ENCODE peak calls at places on chromosomes 11 and 22, in five cellular contexts. U is CD8-positive, alpha-beta memory T cell; V is Panc1; X is A549; M is AG09309. C is an unnamed sample.

GRCh38 chr22:43953988-43954771 is 1.1 kb upstream of the SAMM50 start:
- DNase-seq in V (no peak), X (no peak), M (no peak), U (no peak), C (no peak)

GRCh38 chr11:10042699-10043098 is 251.3 kb downstream of the SBF2 start:
- DNase-seq in X (no peak), U (no peak), V (no peak), M (no peak), C (no peak)

GRCh38 chr11:113957016-113957415 is 17.9 kb upstream of the HTR3A start:
- DNase-seq in M (no peak), V (no peak), X (no peak), U (no peak), C (no peak)

GRCh38 chr11:70323811-70324210 is 53.3 kb downstream of the PPFIA1 start:
- DNase-seq in V (no peak), X (no peak), M (no peak), U (no peak), C (peak; percentile 25)

GRCh38 chr11:75174781-75175370 is 24.0 kb downstream of the SLCO2B1 start:
- DNase-seq in M (peak; percentile 4), U (no peak), X (no peak), V (no peak), C (no peak)

GRCh38 chr22:49197500-49197899 is 630.2 kb downstream of the BRD1 start:
- DNase-seq in U (no peak), V (no peak), X (no peak), M (no peak), C (no peak)

GRCh38 chr22:33467718-33468117 is 409.5 kb upstream of the SYN3 start:
- DNase-seq in U (no peak), M (no peak), X (no peak), V (no peak), C (no peak)

GRCh38 chr22:20131593-20131855 is at the start of gene ZDHHC8:
- DNase-seq in M (no peak), X (no peak), U (peak; percentile 30), V (no peak), C (peak; percentile 35)

GRCh38 chr11:57873196-57873911 is 111.8 kb downstream of the CTNND1 start:
- DNase-seq in V (no peak), X (no peak), M (no peak), U (no peak), C (peak; percentile 47)

GRCh38 chr22:26892401-26893033 is 235.1 kb downstream of the MIAT start:
- DNase-seq in V (no peak), X (no peak), U (no peak), M (no peak), C (no peak)

GRCh38 chr11:50187220-50187619 is 154.5 kb downstream of the OR4C45 start:
- DNase-seq in M (no peak), U (no peak), V (no peak), X (no peak), C (peak; percentile 2)

GRCh38 chr11:77195071-77195705 is 67.1 kb downstream of the MYO7A start:
- DNase-seq in U (no peak), V (no peak), M (no peak), X (no peak), C (no peak)

GRCh38 chr22:19765477-19766234 is 5.1 kb downstream of the TBX1 start:
- DNase-seq in X (no peak), V (no peak), U (no peak), M (no peak), C (peak; percentile 40)

GRCh38 chr11:46248270-46249102 is 29.0 kb upstream of the CREB3L1 start:
- DNase-seq in U (no peak), V (no peak), M (peak; percentile 91), X (peak; percentile 76), C (peak; percentile 88)

GRCh38 chr22:19644314-19645223 is 69.7 kb upstream of the SEPTIN5 start:
- DNase-seq in V (no peak), M (no peak), U (no peak), X (no peak), C (no peak)

GRCh38 chr11:60830478-60831142 is 11.3 kb upstream of the CCDC86 start:
- DNase-seq in X (no peak), U (no peak), M (no peak), V (peak; percentile 10), C (no peak)

GRCh38 chr22:28955817-28956216 is 72.4 kb downstream of the ZNRF3 start:
- DNase-seq in V (no peak), X (no peak), U (peak; percentile 81), M (no peak), C (no peak)

GRCh38 chr11:2377511-2378443 is 667 bp downstream of the CD81 start:
- DNase-seq in U (peak; percentile 51), V (no peak), X (peak; percentile 41), M (no peak), C (peak; percentile 54)

GRCh38 chr11:121446752-121447156 is 5.4 kb upstream of the SORL1 start:
- DNase-seq in X (no peak), M (no peak), V (no peak), U (no peak), C (peak; percentile 7)

GRCh38 chr11:74417379-74417804 is 19.2 kb upstream of the PGM2L1 start:
- DNase-seq in M (no peak), X (no peak), U (peak; percentile 12), V (no peak), C (no peak)

GRCh38 chr11:79249341-79249993 is 191.4 kb downstream of the TENM4 start:
- DNase-seq in M (no peak), V (no peak), X (no peak), U (no peak), C (peak; percentile 29)

GRCh38 chr11:75225794-75226193 is 14.8 kb upstream of the TPBGL start:
- DNase-seq in U (no peak), V (no peak), X (no peak), M (no peak), C (no peak)

GRCh38 chr11:2885017-2885675 is 429 bp downstream of the CDKN1C start:
- DNase-seq in V (no peak), M (no peak), U (no peak), X (no peak), C (peak; percentile 25)

GRCh38 chr11:83759148-83759547 is 473.0 kb upstream of the CCDC90B start:
- DNase-seq in M (no peak), X (no peak), V (no peak), U (no peak), C (no peak)

GRCh38 chr11:61769169-61769920 is 16.9 kb downstream of the MYRF start:
- DNase-seq in M (no peak), X (peak; percentile 58), V (no peak), U (no peak), C (no peak)

GRCh38 chr22:38927033-38927789 is 30.2 kb upstream of the APOBEC3A start:
- DNase-seq in V (peak; percentile 47), X (peak; percentile 82), U (no peak), M (no peak), C (peak; percentile 23)

DNA sequence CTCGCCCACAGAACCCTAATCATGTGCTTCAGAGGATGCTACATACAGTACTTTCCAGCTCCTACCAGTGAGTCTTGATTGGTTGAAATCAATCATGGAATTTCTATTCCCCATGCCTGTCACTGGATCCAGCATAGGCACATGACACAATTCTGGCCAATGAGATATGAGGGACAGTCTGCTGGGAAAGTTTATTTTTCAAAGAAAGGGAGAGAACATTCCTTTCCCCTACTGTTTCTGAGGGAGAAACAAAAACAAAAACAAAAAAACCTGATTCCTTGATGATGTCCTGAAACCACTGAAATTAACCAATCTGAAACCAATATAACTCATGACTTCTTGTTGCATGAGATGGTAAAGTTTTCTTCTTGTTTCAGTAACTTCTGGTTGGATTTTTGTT is 3.3 kb upstream of the RCN1 start:
- DNase-seq in V (no peak), X (no peak), M (no peak), U (no peak), C (peak; percentile 91)
- H3K4me3 ChIP-seq in V (no peak overlapping the region), X (no peak overlapping the region), M (no peak overlapping the region), U (no peak overlapping the region), C (no peak overlapping the region)

GRCh38 chr11:59815754-59816153 is 5.2 kb upstream of the MRPL16 start:
- DNase-seq in M (no peak), U (no peak), V (no peak), X (no peak), C (no peak)

GRCh38 chr11:59813364-59813763 is 2.8 kb upstream of the MRPL16 start:
- DNase-seq in X (no peak), M (no peak), V (no peak), U (no peak), C (no peak)

GRCh38 chr11:59822989-59823566 is 12.5 kb upstream of the MRPL16 start:
- DNase-seq in M (peak; percentile 20), X (peak; percentile 32), V (peak; percentile 38), U (peak; percentile 17), C (peak; percentile 72)

GRCh38 chr11:59818572-59818971 is 8.0 kb upstream of the MRPL16 start:
- DNase-seq in V (no peak), X (no peak), M (no peak), U (no peak), C (no peak)
- H3K4me3 ChIP-seq in V (no peak overlapping the region), X (no peak overlapping the region), M (no peak overlapping the region), U (no peak overlapping the region), C (no peak overlapping the region)

GRCh38 chr11:67405196-67405567 is 1.3 kb downstream of the TBC1D10C start:
- DNase-seq in V (no peak), U (no peak), X (no peak), M (no peak), C (no peak)
- H3K4me3 ChIP-seq in V (no peak overlapping the region), U (peak overlapping the region; percentile 82), X (no peak overlapping the region), M (no peak overlapping the region), C (no peak overlapping the region)

GRCh38 chr11:116931206-116931953 is 94.0 kb upstream of the APOA1 start:
- DNase-seq in V (no peak), M (no peak), X (no peak), U (peak; percentile 79), C (peak; percentile 50)

GRCh38 chr11:116928845-116929244 is 91.4 kb upstream of the APOA1 start:
- DNase-seq in U (no peak), M (no peak), X (no peak), V (no peak), C (no peak)

GRCh38 chr11:116930586-116930985 is 93.2 kb upstream of the APOA1 start:
- DNase-seq in V (no peak), X (no peak), M (no peak), U (no peak), C (no peak)

GRCh38 chr11:116929393-116930090 is 92.1 kb upstream of the APOA1 start:
- DNase-seq in V (no peak), X (no peak), M (no peak), U (no peak), C (peak; percentile 40)

DNA sequence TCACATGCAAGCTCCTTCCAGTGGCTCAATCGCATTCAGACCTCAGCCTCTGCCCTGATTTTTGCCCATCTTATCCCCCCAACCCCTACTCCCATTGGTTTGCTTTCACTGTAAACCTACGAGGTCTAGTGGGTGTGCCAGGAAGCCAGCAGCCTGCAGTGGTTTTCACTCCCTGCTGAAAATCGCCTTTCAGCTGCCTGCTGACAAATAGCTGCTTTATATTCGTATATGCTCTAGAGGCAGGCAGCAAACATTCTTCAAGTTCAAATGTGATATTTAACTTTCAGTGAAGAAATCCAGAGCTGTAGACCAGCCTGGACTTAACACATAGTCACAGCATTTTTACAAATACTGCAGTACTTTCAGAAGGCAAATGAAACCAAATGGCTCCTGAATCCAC is 92.8 kb upstream of the APOA1 start:
- DNase-seq in M (no peak), U (peak; percentile 61), V (no peak), X (no peak), C (peak; percentile 67)
- H3K4me3 ChIP-seq in M (no peak overlapping the region), U (peak overlapping the region; percentile 6), V (no peak overlapping the region), X (no peak overlapping the region), C (peak overlapping the region; percentile 3)

C was measured in cardiac fibroblast.